ENCODE peak calls at places on chromosomes 3 and 15, in nine cellular contexts. One of them, this sample, is unnamed.

GRCh38 chr15:90184119-90184785 is 16.9 kb upstream of the SEMA4B start:
- DNase-seq in HCT116: peak; percentile 71
- DNase-seq in adrenal gland: peak; percentile 95
- DNase-seq in body of pancreas: peak; percentile 94
- DNase-seq in heart left ventricle: peak; percentile 93
- DNase-seq in transverse colon: peak; percentile 89
- DNase-seq in uterus: peak; percentile 89
- DNase-seq in ovary: peak; percentile 86
- DNase-seq in IMR-90: no peak
- DNase-seq in this sample: peak; percentile 86

GRCh38 chr15:41578736-41579383 is 19.8 kb downstream of the TYRO3 start:
- DNase-seq in IMR-90: no peak
- DNase-seq in transverse colon: no peak
- DNase-seq in body of pancreas: no peak
- DNase-seq in uterus: no peak
- DNase-seq in heart left ventricle: no peak
- DNase-seq in ovary: no peak
- DNase-seq in HCT116: no peak
- DNase-seq in adrenal gland: no peak
- DNase-seq in this sample: no peak

GRCh38 chr3:6861989-6862879 is 1.3 kb downstream of the GRM7 start:
- DNase-seq in heart left ventricle: no peak
- DNase-seq in IMR-90: no peak
- DNase-seq in transverse colon: no peak
- DNase-seq in body of pancreas: no peak
- DNase-seq in ovary: no peak
- DNase-seq in HCT116: no peak
- DNase-seq in uterus: no peak
- DNase-seq in adrenal gland: no peak
- DNase-seq in this sample: no peak

GRCh38 chr3:51928438-51928837 is 13.3 kb downstream of the RRP9 start:
- DNase-seq in uterus: no peak
- DNase-seq in heart left ventricle: no peak
- DNase-seq in body of pancreas: no peak
- DNase-seq in transverse colon: no peak
- DNase-seq in HCT116: no peak
- DNase-seq in IMR-90: no peak
- DNase-seq in adrenal gland: no peak
- DNase-seq in ovary: no peak
- DNase-seq in this sample: no peak

GRCh38 chr3:134463676-134464611 is 21.8 kb downstream of the ANAPC13 start:
- DNase-seq in uterus: peak; percentile 92
- DNase-seq in transverse colon: peak; percentile 58
- DNase-seq in heart left ventricle: peak; percentile 63
- DNase-seq in IMR-90: peak; percentile 99
- DNase-seq in body of pancreas: peak; percentile 40
- DNase-seq in ovary: peak; percentile 94
- DNase-seq in adrenal gland: peak; percentile 30
- DNase-seq in HCT116: no peak
- DNase-seq in this sample: no peak

GRCh38 chr3:76561494-76562242 is 478.2 kb upstream of the ROBO2 start:
- DNase-seq in body of pancreas: no peak
- DNase-seq in transverse colon: no peak
- DNase-seq in HCT116: no peak
- DNase-seq in adrenal gland: no peak
- DNase-seq in ovary: no peak
- DNase-seq in heart left ventricle: no peak
- DNase-seq in IMR-90: peak; percentile 36
- DNase-seq in uterus: no peak
- DNase-seq in this sample: no peak

GRCh38 chr15:93200448-93201226 is 111.6 kb upstream of the RGMA start:
- DNase-seq in HCT116: no peak
- DNase-seq in adrenal gland: no peak
- DNase-seq in body of pancreas: no peak
- DNase-seq in uterus: peak; percentile 39
- DNase-seq in IMR-90: no peak
- DNase-seq in heart left ventricle: no peak
- DNase-seq in transverse colon: no peak
- DNase-seq in ovary: peak; percentile 47
- DNase-seq in this sample: no peak

GRCh38 chr15:83164409-83165404 is 42.9 kb downstream of the HDGFL3 start:
- DNase-seq in heart left ventricle: no peak
- DNase-seq in body of pancreas: no peak
- DNase-seq in adrenal gland: no peak
- DNase-seq in ovary: no peak
- DNase-seq in uterus: no peak
- DNase-seq in IMR-90: peak; percentile 86
- DNase-seq in transverse colon: no peak
- DNase-seq in HCT116: no peak
- DNase-seq in this sample: no peak

GRCh38 chr15:48185527-48185926 is 5.9 kb upstream of the CTXN2 start:
- DNase-seq in IMR-90: no peak
- DNase-seq in uterus: no peak
- DNase-seq in ovary: no peak
- DNase-seq in HCT116: no peak
- DNase-seq in adrenal gland: no peak
- DNase-seq in transverse colon: no peak
- DNase-seq in body of pancreas: no peak
- DNase-seq in heart left ventricle: no peak
- DNase-seq in this sample: no peak

GRCh38 chr3:44248152-44248551 is 6.5 kb downstream of the TOPAZ1 start:
- DNase-seq in adrenal gland: no peak
- DNase-seq in body of pancreas: no peak
- DNase-seq in uterus: no peak
- DNase-seq in IMR-90: no peak
- DNase-seq in heart left ventricle: no peak
- DNase-seq in ovary: no peak
- DNase-seq in HCT116: no peak
- DNase-seq in transverse colon: no peak
- DNase-seq in this sample: no peak

GRCh38 chr3:42831321-42831713 is 22.1 kb downstream of the ACKR2 start:
- DNase-seq in body of pancreas: peak; percentile 81
- DNase-seq in HCT116: peak; percentile 65
- DNase-seq in heart left ventricle: peak; percentile 53
- DNase-seq in transverse colon: peak; percentile 84
- DNase-seq in ovary: peak; percentile 49
- DNase-seq in adrenal gland: peak; percentile 85
- DNase-seq in IMR-90: peak; percentile 25
- DNase-seq in uterus: peak; percentile 59
- DNase-seq in this sample: peak; percentile 89

GRCh38 chr15:23035964-23036566 is 3.3 kb downstream of the TUBGCP5 start:
- DNase-seq in ovary: no peak
- DNase-seq in HCT116: peak; percentile 54
- DNase-seq in adrenal gland: no peak
- DNase-seq in uterus: no peak
- DNase-seq in heart left ventricle: no peak
- DNase-seq in IMR-90: peak; percentile 46
- DNase-seq in body of pancreas: peak; percentile 68
- DNase-seq in transverse colon: peak; percentile 29
- DNase-seq in this sample: no peak

GRCh38 chr3:191414286-191414685 is 46.7 kb upstream of the PYDC2 start:
- DNase-seq in adrenal gland: no peak
- DNase-seq in heart left ventricle: no peak
- DNase-seq in ovary: no peak
- DNase-seq in IMR-90: peak; percentile 18
- DNase-seq in transverse colon: no peak
- DNase-seq in uterus: no peak
- DNase-seq in HCT116: no peak
- DNase-seq in body of pancreas: no peak
- DNase-seq in this sample: no peak

GRCh38 chr3:58025824-58026579 is 17.8 kb downstream of the FLNB start:
- DNase-seq in adrenal gland: peak; percentile 56
- DNase-seq in HCT116: no peak
- DNase-seq in body of pancreas: peak; percentile 77
- DNase-seq in heart left ventricle: peak; percentile 57
- DNase-seq in ovary: no peak
- DNase-seq in transverse colon: no peak
- DNase-seq in IMR-90: peak; percentile 68
- DNase-seq in uterus: no peak
- DNase-seq in this sample: peak; percentile 51

GRCh38 chr3:10215578-10216368 is 32.5 kb upstream of the TATDN2 start:
- DNase-seq in body of pancreas: no peak
- DNase-seq in transverse colon: no peak
- DNase-seq in heart left ventricle: no peak
- DNase-seq in HCT116: no peak
- DNase-seq in uterus: no peak
- DNase-seq in IMR-90: no peak
- DNase-seq in ovary: no peak
- DNase-seq in adrenal gland: no peak
- DNase-seq in this sample: no peak

GRCh38 chr15:81279621-81280051 is 44.3 kb downstream of the STARD5 start:
- DNase-seq in IMR-90: no peak
- DNase-seq in body of pancreas: no peak
- DNase-seq in adrenal gland: no peak
- DNase-seq in heart left ventricle: no peak
- DNase-seq in HCT116: no peak
- DNase-seq in ovary: no peak
- DNase-seq in uterus: no peak
- DNase-seq in transverse colon: no peak
- DNase-seq in this sample: no peak

GRCh38 chr3:46378426-46378942 is 7.7 kb downstream of the CCR5 start:
- DNase-seq in transverse colon: peak; percentile 76
- DNase-seq in body of pancreas: peak; percentile 67
- DNase-seq in ovary: peak; percentile 50
- DNase-seq in uterus: peak; percentile 31
- DNase-seq in heart left ventricle: peak; percentile 59
- DNase-seq in adrenal gland: peak; percentile 54
- DNase-seq in IMR-90: peak; percentile 40
- DNase-seq in HCT116: peak; percentile 48
- DNase-seq in this sample: peak; percentile 91

GRCh38 chr15:68337826-68338225 is 60.3 kb downstream of the FEM1B start:
- DNase-seq in IMR-90: no peak
- DNase-seq in uterus: peak; percentile 65
- DNase-seq in transverse colon: no peak
- DNase-seq in HCT116: no peak
- DNase-seq in body of pancreas: no peak
- DNase-seq in adrenal gland: no peak
- DNase-seq in heart left ventricle: peak; percentile 50
- DNase-seq in ovary: no peak
- DNase-seq in this sample: peak; percentile 42

GRCh38 chr3:115996420-115997108 is 373.3 kb downstream of the GAP43 start:
- DNase-seq in heart left ventricle: no peak
- DNase-seq in body of pancreas: no peak
- DNase-seq in IMR-90: peak; percentile 41
- DNase-seq in transverse colon: no peak
- DNase-seq in uterus: no peak
- DNase-seq in HCT116: no peak
- DNase-seq in adrenal gland: no peak
- DNase-seq in ovary: no peak
- DNase-seq in this sample: no peak

GRCh38 chr3:171160326-171160725 is 133.8 kb upstream of the SLC2A2 start:
- DNase-seq in heart left ventricle: no peak
- DNase-seq in adrenal gland: no peak
- DNase-seq in uterus: no peak
- DNase-seq in IMR-90: no peak
- DNase-seq in ovary: no peak
- DNase-seq in transverse colon: no peak
- DNase-seq in HCT116: no peak
- DNase-seq in body of pancreas: no peak
- DNase-seq in this sample: no peak

GRCh38 chr3:178669046-178669445 is 132.8 kb downstream of the KCNMB2 start:
- DNase-seq in adrenal gland: no peak
- DNase-seq in IMR-90: no peak
- DNase-seq in heart left ventricle: no peak
- DNase-seq in transverse colon: no peak
- DNase-seq in uterus: no peak
- DNase-seq in ovary: no peak
- DNase-seq in body of pancreas: no peak
- DNase-seq in HCT116: no peak
- DNase-seq in this sample: no peak
- TF ChIP-seq POLR2A in adrenal gland: no peak
- TF ChIP-seq POLR2A in IMR-90: no peak
- TF ChIP-seq POLR2A in heart left ventricle: no peak
- TF ChIP-seq POLR2A in transverse colon: no peak
- TF ChIP-seq POLR2A in uterus: no peak
- TF ChIP-seq POLR2A in ovary: no peak
- TF ChIP-seq POLR2A in body of pancreas: no peak
- TF ChIP-seq POLR2A in HCT116: no peak
- TF ChIP-seq POLR2A in this sample: no peak

DNA sequence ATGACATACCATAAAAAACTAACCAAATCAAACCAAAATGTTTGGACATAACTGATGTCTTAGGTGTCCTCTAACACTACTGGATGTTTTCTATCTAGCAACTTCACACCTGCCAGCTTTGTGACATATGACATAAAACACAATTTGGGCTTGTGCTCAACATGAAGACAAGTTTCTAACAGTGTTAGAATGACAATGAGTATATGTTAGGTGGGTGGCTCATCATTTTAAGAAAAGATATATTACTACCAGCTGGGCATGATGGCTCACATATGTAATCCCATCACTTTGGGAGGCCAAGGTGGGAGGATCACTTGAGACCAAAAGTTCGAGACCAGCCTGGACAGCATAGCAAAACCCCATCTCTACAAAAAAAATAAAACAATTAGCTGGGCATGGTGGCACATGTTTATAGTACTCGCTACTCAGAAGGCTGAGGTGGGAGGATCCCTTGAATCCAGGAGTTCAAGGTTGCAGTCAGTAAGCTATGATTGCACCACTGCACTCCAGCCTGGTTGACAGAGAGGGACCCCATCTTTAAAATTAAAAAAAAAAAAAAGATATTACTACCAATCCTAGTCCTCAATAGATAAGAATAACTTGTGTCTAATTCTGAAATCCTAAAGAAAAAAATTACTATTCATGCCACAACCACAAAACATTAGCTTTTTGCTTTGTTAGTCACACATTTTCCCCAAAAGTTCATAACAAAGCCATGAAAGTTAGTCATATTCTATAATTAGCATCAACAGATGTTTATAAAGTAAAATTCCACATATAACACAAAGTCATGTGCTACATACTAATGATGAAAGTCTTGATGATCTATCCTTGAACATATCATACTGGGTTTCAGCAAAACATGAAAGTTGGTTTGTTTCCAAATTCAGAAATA is 59.9 kb downstream of the LRRFIP2 start:
- DNase-seq in body of pancreas: no peak
- DNase-seq in HCT116: no peak
- DNase-seq in transverse colon: no peak
- DNase-seq in ovary: no peak
- DNase-seq in uterus: no peak
- DNase-seq in heart left ventricle: no peak
- DNase-seq in adrenal gland: no peak
- DNase-seq in IMR-90: peak; percentile 95
- DNase-seq in this sample: no peak
- H3K27ac ChIP-seq in body of pancreas: no peak overlapping the region
- H3K27ac ChIP-seq in HCT116: no peak overlapping the region
- H3K27ac ChIP-seq in transverse colon: no peak overlapping the region
- H3K27ac ChIP-seq in ovary: peak overlapping the region; percentile 68
- H3K27ac ChIP-seq in uterus: peak overlapping the region; percentile 85
- H3K27ac ChIP-seq in heart left ventricle: no peak overlapping the region
- H3K27ac ChIP-seq in adrenal gland: no peak overlapping the region
- H3K27ac ChIP-seq in IMR-90: peak overlapping the region; percentile 77
- H3K27ac ChIP-seq in this sample: no peak overlapping the region

GRCh38 chr3:71564361-71564760 is 19.2 kb downstream of the FOXP1 start:
- DNase-seq in ovary: no peak
- DNase-seq in body of pancreas: peak; percentile 71
- DNase-seq in adrenal gland: no peak
- DNase-seq in transverse colon: no peak
- DNase-seq in HCT116: no peak
- DNase-seq in uterus: no peak
- DNase-seq in IMR-90: no peak
- DNase-seq in heart left ventricle: no peak
- DNase-seq in this sample: no peak
- H3K4me3 ChIP-seq in ovary: no peak overlapping the region
- H3K4me3 ChIP-seq in body of pancreas: no peak overlapping the region
- H3K4me3 ChIP-seq in adrenal gland: no peak overlapping the region
- H3K4me3 ChIP-seq in transverse colon: no peak overlapping the region
- H3K4me3 ChIP-seq in HCT116: no peak overlapping the region
- H3K4me3 ChIP-seq in uterus: no peak overlapping the region
- H3K4me3 ChIP-seq in IMR-90: no peak overlapping the region
- H3K4me3 ChIP-seq in heart left ventricle: no peak overlapping the region
- H3K4me3 ChIP-seq in this sample: no peak overlapping the region

GRCh38 chr3:136195258-136196063 is 674 bp downstream of the MSL2 start:
- DNase-seq in heart left ventricle: peak; percentile 84
- DNase-seq in HCT116: peak; percentile 22
- DNase-seq in transverse colon: peak; percentile 67
- DNase-seq in IMR-90: peak; percentile 64
- DNase-seq in ovary: peak; percentile 89
- DNase-seq in body of pancreas: peak; percentile 78
- DNase-seq in uterus: peak; percentile 79
- DNase-seq in adrenal gland: peak; percentile 84
- DNase-seq in this sample: peak; percentile 97
- TF ChIP-seq POLR2A in heart left ventricle: no peak
- TF ChIP-seq POLR2A in HCT116: no peak
- TF ChIP-seq POLR2A in transverse colon: peak; percentile 49
- TF ChIP-seq POLR2A in IMR-90: no peak
- TF ChIP-seq POLR2A in ovary: peak; percentile 20
- TF ChIP-seq POLR2A in body of pancreas: peak; percentile 55
- TF ChIP-seq POLR2A in uterus: no peak
- TF ChIP-seq POLR2A in adrenal gland: no peak
- TF ChIP-seq POLR2A in this sample: no peak

This sample was measured in spleen.